ENCODE peak calls at places on chromosomes 5 and 9, in eight cellular contexts. I is head of caudate nucleus; C is NCI-H2107; X is skeletal muscle cell; Q is iris pigment epithelial cell; K is coronary artery; L is activated CD8-positive, alpha-beta T cell treated with anti-CD3 and anti-CD28 coated beads for 36 hours; M is T-helper 9 cell. V is an unnamed sample.

GRCh38 chr9:132182609-132183073 is 20.8 kb downstream of the NTNG2 start:
- DNase-seq in C (no peak), K (no peak), L (no peak), X (no peak), Q (no peak), I (peak; percentile 63), M (no peak), V (no peak)

GRCh38 chr5:128596071-128596470 is 58.0 kb upstream of the FBN2 start:
- DNase-seq in Q (peak; percentile 57), X (no peak), K (no peak), I (no peak), M (no peak), C (no peak), L (no peak), V (no peak)

GRCh38 chr5:136864960-136865359 is 499.6 kb upstream of the TRPC7 start:
- DNase-seq in X (no peak), Q (no peak), M (no peak), C (no peak), K (no peak), I (no peak), L (no peak), V (no peak)

GRCh38 chr9:111662851-111663823 is 1.7 kb downstream of the GNG10 start:
- DNase-seq in K (no peak), Q (no peak), I (no peak), X (no peak), L (peak; percentile 32), C (no peak), M (no peak), V (no peak)

GRCh38 chr5:135398855-135399837 is at the start of gene MACROH2A1:
- DNase-seq in Q (peak; percentile 85), K (peak; percentile 91), L (peak; percentile 87), X (peak; percentile 49), I (peak; percentile 92), C (peak; percentile 38), M (peak; percentile 73), V (peak; percentile 72)

GRCh38 chr5:52443187-52443586 is 344.5 kb upstream of the ITGA1 start:
- DNase-seq in Q (no peak), K (no peak), L (no peak), C (no peak), M (no peak), X (no peak), I (no peak), V (no peak)

GRCh38 chr5:73451218-73452130 is 2.9 kb upstream of the FOXD1 start:
- DNase-seq in M (peak; percentile 70), I (peak; percentile 57), L (peak; percentile 74), X (no peak), Q (peak; percentile 40), C (no peak), K (no peak), V (no peak)

GRCh38 chr9:70420267-70421019 is 6.0 kb upstream of the KLF9 start:
- DNase-seq in Q (peak; percentile 87), C (peak; percentile 64), M (peak; percentile 27), K (peak; percentile 98), I (peak; percentile 95), L (peak; percentile 68), X (peak; percentile 88), V (peak; percentile 87)

GRCh38 chr5:37787742-37788141 is 52.1 kb downstream of the GDNF start:
- DNase-seq in C (no peak), L (no peak), I (no peak), X (no peak), Q (no peak), M (no peak), K (no peak), V (peak; percentile 17)

GRCh38 chr5:39691993-39692392 is 267.2 kb upstream of the DAB2 start:
- DNase-seq in Q (peak; percentile 13), K (no peak), C (no peak), X (no peak), M (no peak), L (no peak), I (no peak), V (no peak)

GRCh38 chr5:59548807-59549357 is 344.6 kb downstream of the PDE4D start:
- DNase-seq in X (no peak), K (no peak), L (no peak), I (no peak), M (no peak), Q (no peak), C (no peak), V (peak; percentile 21)

GRCh38 chr9:131335356-131335755 is 45.8 kb downstream of the PLPP7 start:
- DNase-seq in M (no peak), C (no peak), L (no peak), K (no peak), I (no peak), X (no peak), Q (no peak), V (no peak)

GRCh38 chr9:92781902-92782301 is 17.3 kb upstream of the BICD2 start:
- DNase-seq in C (no peak), M (no peak), I (no peak), K (no peak), Q (no peak), L (no peak), X (no peak), V (no peak)

GRCh38 chr9:81729141-81729540 is 39.8 kb upstream of the TLE1 start:
- DNase-seq in K (no peak), I (no peak), M (no peak), Q (no peak), X (no peak), C (no peak), L (no peak), V (no peak)

GRCh38 chr5:142506046-142506445 is 179.8 kb downstream of the FGF1 start:
- DNase-seq in C (no peak), X (no peak), M (no peak), K (no peak), I (no peak), L (no peak), Q (peak; percentile 53), V (no peak)

GRCh38 chr5:58348996-58349728 is 110.7 kb downstream of the PLK2 start:
- DNase-seq in M (no peak), C (no peak), L (no peak), K (no peak), Q (peak; percentile 59), I (no peak), X (peak; percentile 1), V (no peak)

GRCh38 chr9:135536166-135536565 is 9.8 kb upstream of the OBP2A start:
- DNase-seq in C (no peak), X (peak; percentile 31), M (no peak), L (no peak), K (peak; percentile 62), Q (peak; percentile 86), I (no peak), V (no peak)

GRCh38 chr5:64497390-64497789 is 8.4 kb upstream of the RGS7BP start:
- DNase-seq in X (no peak), K (no peak), C (no peak), I (no peak), M (no peak), L (no peak), Q (peak; percentile 59), V (no peak)

GRCh38 chr9:70256123-70256551 is 2.6 kb upstream of the SMC5 start:
- DNase-seq in K (no peak), Q (peak; percentile 93), M (no peak), X (peak; percentile 74), C (no peak), I (no peak), L (no peak), V (no peak)

GRCh38 chr9:133556354-133556753 is 21.9 kb downstream of the ADAMTSL2 start:
- DNase-seq in M (no peak), Q (no peak), I (no peak), C (no peak), K (no peak), X (no peak), L (no peak), V (no peak)

GRCh38 chr5:104186100-104186499 is 623.5 kb upstream of the NUDT12 start:
- DNase-seq in C (no peak), L (peak; percentile 3), X (no peak), I (no peak), M (no peak), K (no peak), Q (peak; percentile 45), V (no peak)

GRCh38 chr5:170273968-170274710 is 23.4 kb downstream of the LCP2 start:
- DNase-seq in I (no peak), C (peak; percentile 72), X (no peak), Q (peak; percentile 2), K (no peak), L (peak; percentile 81), M (peak; percentile 43), V (no peak)

GRCh38 chr5:57692582-57693487 is 210.2 kb upstream of the ACTBL2 start:
- DNase-seq in I (peak; percentile 73), M (no peak), Q (peak; percentile 95), L (peak; percentile 50), X (peak; percentile 93), C (no peak), K (peak; percentile 85), V (peak; percentile 92)